ENCODE peak calls at places on chromosome 9, in six cellular contexts. S, W, J, P, K and Q are unnamed samples.
A peak's percentile ranks its signal among the peaks of the same experiment; 100 is the strongest.

GRCh38 chr9:125074976-125075375 is 68.4 kb downstream of the SCAI start:
- DNase-seq in S (peak; percentile 30), W (no peak), J (no peak), P (no peak), K (peak; percentile 16), Q (no peak)

GRCh38 chr9:128310461-128310860 is 11.8 kb downstream of the TRUB2 start:
- DNase-seq in S (no peak), W (no peak), J (no peak), P (no peak), K (no peak), Q (no peak)

GRCh38 chr9:126503333-126504085 is 110.2 kb upstream of the LMX1B start:
- DNase-seq in S (no peak), W (no peak), J (no peak), P (no peak), K (peak; percentile 62), Q (peak; percentile 31)

GRCh38 chr9:108142142-108142503 is 652.6 kb upstream of the KLF4 start:
- DNase-seq in S (no peak), W (no peak), J (no peak), P (no peak), K (peak; percentile 3), Q (no peak)

GRCh38 chr9:126151031-126151670 is 175.5 kb upstream of the MVB12B start:
- DNase-seq in S (peak; percentile 0), W (no peak), J (no peak), P (peak; percentile 43), K (peak; percentile 8), Q (no peak)

GRCh38 chr9:121672213-121672612 is 20.8 kb downstream of the DAB2IP start:
- DNase-seq in S (no peak), W (no peak), J (no peak), P (no peak), K (no peak), Q (no peak)

GRCh38 chr9:77598510-77598909 is 49.6 kb downstream of the GNA14 start:
- DNase-seq in S (peak; percentile 77), W (no peak), J (peak; percentile 32), P (no peak), K (peak; percentile 60), Q (peak; percentile 37)

GRCh38 chr9:128724744-128725211 is 851 bp upstream of the ZDHHC12 start:
- DNase-seq in S (peak; percentile 72), W (peak; percentile 68), J (no peak), P (peak; percentile 85), K (peak; percentile 79), Q (no peak)

GRCh38 chr9:135137398-135137832 is 49.9 kb downstream of the OLFM1 start:
- DNase-seq in S (no peak), W (peak; percentile 78), J (no peak), P (no peak), K (no peak), Q (no peak)

GRCh38 chr9:134502261-134503211 is 139.1 kb upstream of the COL5A1 start:
- DNase-seq in S (peak; percentile 97), W (no peak), J (peak; percentile 86), P (peak; percentile 75), K (peak; percentile 99), Q (peak; percentile 97)

GRCh38 chr9:135048046-135048757 is 39.3 kb upstream of the OLFM1 start:
- DNase-seq in S (no peak), W (no peak), J (no peak), P (peak; percentile 27), K (no peak), Q (no peak)

GRCh38 chr9:22119537-22120167 is 110.5 kb upstream of the CDKN2B start:
- DNase-seq in S (peak; percentile 68), W (peak; percentile 9), J (no peak), P (no peak), K (no peak), Q (no peak)

GRCh38 chr9:131645078-131645776 is 94.6 kb downstream of the RAPGEF1 start:
- DNase-seq in S (no peak), W (no peak), J (no peak), P (no peak), K (peak; percentile 52), Q (no peak)

GRCh38 chr9:125851971-125852370 is 104.8 kb downstream of the PBX3 start:
- DNase-seq in S (peak; percentile 41), W (no peak), J (no peak), P (no peak), K (no peak), Q (no peak)

GRCh38 chr9:17185630-17186029 is 50.8 kb downstream of the CNTLN start:
- DNase-seq in S (no peak), W (no peak), J (no peak), P (no peak), K (no peak), Q (no peak)

GRCh38 chr9:32142074-32142473 is 242.4 kb upstream of the ACO1 start:
- DNase-seq in S (no peak), W (no peak), J (no peak), P (no peak), K (no peak), Q (no peak)

GRCh38 chr9:32579706-32580331 is 6.9 kb upstream of the NDUFB6 start:
- DNase-seq in S (peak; percentile 75), W (peak; percentile 54), J (peak; percentile 33), P (peak; percentile 70), K (peak; percentile 60), Q (peak; percentile 12)

GRCh38 chr9:87278971-87279731 is 218.5 kb upstream of the DAPK1 start:
- DNase-seq in S (no peak), W (no peak), J (no peak), P (no peak), K (peak; percentile 39), Q (no peak)

GRCh38 chr9:33273972-33274328 is 9.1 kb downstream of the CHMP5 start:
- DNase-seq in S (no peak), W (no peak), J (no peak), P (no peak), K (no peak), Q (no peak)

GRCh38 chr9:113589890-113590289 is 126.4 kb downstream of the RGS3 start:
- DNase-seq in S (peak; percentile 66), W (no peak), J (no peak), P (no peak), K (peak; percentile 67), Q (no peak)

GRCh38 chr9:126459126-126459525 is 132.5 kb downstream of the MVB12B start:
- DNase-seq in S (no peak), W (no peak), J (no peak), P (peak; percentile 41), K (no peak), Q (no peak)

GRCh38 chr9:12753931-12754330 is 20.9 kb upstream of the LURAP1L start:
- DNase-seq in S (no peak), W (no peak), J (no peak), P (no peak), K (no peak), Q (no peak)

GRCh38 chr9:107172979-107173347 is 110.1 kb upstream of the RAD23B start:
- DNase-seq in S (no peak), W (no peak), J (no peak), P (no peak), K (no peak), Q (no peak)

DNA sequence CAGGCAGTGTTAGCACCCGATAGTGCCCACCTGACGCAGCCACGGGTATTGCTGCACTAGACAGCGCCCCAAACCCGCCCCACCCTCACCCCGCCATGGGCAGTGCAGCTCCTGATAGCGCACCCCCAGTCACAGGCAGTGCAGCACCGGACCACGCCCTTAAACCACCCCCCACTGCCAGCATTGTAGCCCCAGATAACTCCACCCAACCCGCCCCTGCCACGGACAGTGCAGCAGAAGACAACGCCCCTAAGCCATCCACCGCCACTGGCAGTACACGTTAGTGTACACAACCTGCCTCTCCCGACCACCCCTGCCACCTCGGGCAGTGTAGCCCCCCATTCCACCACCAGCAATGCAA is 825 bp upstream of the PCAT7 start:
- DNase-seq in S (no peak), W (peak; percentile 2), J (no peak), P (no peak), K (no peak), Q (no peak)
- H3K4me3 ChIP-seq in S (no peak overlapping the region), W (peak overlapping the region; percentile 73), J (no peak overlapping the region), P (no peak overlapping the region), K (no peak overlapping the region), Q (no peak overlapping the region)

DNA sequence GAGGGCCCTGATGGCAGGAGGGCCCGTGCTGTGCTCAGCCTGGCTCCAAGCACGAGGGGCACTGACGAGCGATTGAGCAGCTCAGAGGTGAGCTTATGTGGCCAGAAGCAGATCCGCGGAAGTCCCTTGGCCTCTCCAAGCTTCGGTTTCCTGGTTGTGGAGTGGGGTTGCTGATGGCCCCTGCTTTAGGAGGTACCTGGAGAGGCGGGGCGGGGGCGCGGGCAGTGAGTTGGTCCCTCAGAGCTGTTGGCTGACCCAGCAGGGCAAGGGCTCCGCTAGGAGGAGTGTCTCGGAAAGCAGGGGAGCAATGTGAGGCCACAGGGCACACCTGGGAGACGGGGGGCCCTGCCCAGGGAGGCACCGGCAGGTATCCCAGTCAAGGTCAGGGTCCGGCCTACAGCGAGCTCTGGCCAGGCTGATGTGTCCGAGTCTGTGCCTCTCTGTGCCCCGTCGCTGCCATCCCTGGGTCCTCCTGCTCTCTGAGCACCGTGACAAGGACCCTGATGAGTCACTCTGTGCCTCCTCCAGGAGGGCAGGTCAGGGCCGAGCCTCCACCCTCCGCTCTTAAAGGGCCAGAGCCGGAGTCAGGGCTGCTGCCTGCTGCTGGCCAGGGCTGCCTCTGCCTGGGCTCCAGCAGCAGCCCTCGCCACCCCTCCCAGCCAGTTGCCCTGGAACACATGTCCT is 14.8 kb downstream of the NCS1 start:
- DNase-seq in S (peak; percentile 43), W (no peak), J (no peak), P (peak; percentile 94), K (peak; percentile 80), Q (no peak)
- H3K4me3 ChIP-seq in S (peak overlapping the region; percentile 28), W (no peak overlapping the region), J (no peak overlapping the region), P (peak overlapping the region; percentile 63), K (peak overlapping the region; percentile 53), Q (no peak overlapping the region)

GRCh38 chr9:137590123-137590468 is 216 bp downstream of the ZMYND19 start:
- DNase-seq in S (no peak), W (no peak), J (no peak), P (no peak), K (no peak), Q (no peak)
- H3K4me3 ChIP-seq in S (peak overlapping the region; percentile 77), W (peak overlapping the region; percentile 97), J (peak overlapping the region; percentile 65), P (peak overlapping the region; percentile 91), K (peak overlapping the region; percentile 92), Q (peak overlapping the region; percentile 74)

DNA sequence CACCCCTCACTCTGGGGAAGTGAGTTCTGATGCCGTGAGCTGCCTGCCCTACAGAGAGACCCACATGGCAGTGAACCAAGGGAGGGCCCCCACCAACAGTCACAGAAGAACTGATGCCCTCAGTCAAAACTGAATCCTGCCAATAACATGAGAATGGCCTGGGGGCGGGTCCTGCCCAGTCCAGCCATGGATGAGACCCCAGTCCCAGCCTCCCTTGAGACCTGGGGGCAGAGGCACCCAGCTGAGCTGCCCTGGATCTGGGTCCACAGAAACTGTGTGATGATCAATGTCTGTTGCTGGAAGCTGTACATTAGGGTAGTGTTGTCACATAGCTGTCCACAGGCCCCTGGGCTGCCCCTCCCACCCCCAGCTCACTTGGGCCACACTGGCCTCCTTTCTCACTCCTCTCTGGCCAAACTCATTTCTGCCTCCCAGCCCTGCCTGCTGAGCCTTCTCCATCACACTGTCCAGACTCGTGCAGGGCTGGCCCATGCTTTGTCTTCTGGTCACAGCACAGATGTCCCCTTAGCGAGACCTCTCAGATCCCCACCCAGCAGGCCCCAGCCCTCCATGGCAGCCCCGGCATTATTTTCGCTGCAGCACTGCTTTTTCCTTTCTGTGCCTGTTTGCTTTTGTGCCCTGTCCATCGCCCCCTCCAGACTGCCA is 16.8 kb downstream of the GBGT1 start:
- DNase-seq in S (no peak), W (no peak), J (no peak), P (no peak), K (no peak), Q (no peak)
- H3K4me3 ChIP-seq in S (no peak overlapping the region), W (peak overlapping the region; percentile 80), J (peak overlapping the region; percentile 76), P (no peak overlapping the region), K (no peak overlapping the region), Q (no peak overlapping the region)